ENCODE peak calls at places on chromosomes 1 and 21, in ten cellular contexts. Z, W, X, B, S, V, P, F, I and M are unnamed samples.

GRCh38 chr1:93904228-93904627 is 5.0 kb downstream of the GCLM start:
- DNase-seq in Z (peak; percentile 10), W (no peak), X (no peak), B (no peak), S (no peak), V (no peak), P (no peak), F (peak; percentile 53), I (no peak), M (no peak)

GRCh38 chr21:44348861-44349260 is 4.6 kb upstream of the TRPM2 start:
- DNase-seq in Z (no peak), W (no peak), X (no peak), B (no peak), S (no peak), V (no peak), P (no peak), F (no peak), I (no peak), M (no peak)

GRCh38 chr21:40120944-40121575 is 253.8 kb downstream of the PCP4 start:
- DNase-seq in Z (peak; percentile 35), W (no peak), X (no peak), B (no peak), S (no peak), V (no peak), P (peak; percentile 25), F (peak; percentile 15), I (no peak), M (no peak)

GRCh38 chr1:35269190-35269988 is 880 bp downstream of the ZMYM4 start:
- DNase-seq in Z (peak; percentile 50), W (no peak), X (no peak), B (no peak), S (no peak), V (no peak), P (peak; percentile 32), F (peak; percentile 17), I (peak; percentile 30), M (no peak)

GRCh38 chr1:216044538-216044937 is 378.7 kb downstream of the USH2A start:
- DNase-seq in Z (no peak), W (no peak), X (no peak), B (no peak), S (no peak), V (no peak), P (no peak), F (no peak), I (no peak), M (no peak)

GRCh38 chr1:108747128-108747827 is 804 bp downstream of the STXBP3 start:
- DNase-seq in Z (peak; percentile 95), W (peak; percentile 91), X (peak; percentile 77), B (peak; percentile 82), S (peak; percentile 11), V (peak; percentile 75), P (peak; percentile 84), F (peak; percentile 42), I (peak; percentile 94), M (peak; percentile 79)

GRCh38 chr1:47533176-47534039 is 95.6 kb downstream of the FOXD2 start:
- DNase-seq in Z (peak; percentile 76), W (peak; percentile 75), X (peak; percentile 70), B (peak; percentile 65), S (no peak), V (peak; percentile 40), P (peak; percentile 93), F (no peak), I (peak; percentile 55), M (no peak)

GRCh38 chr1:53069663-53070327 is 7.8 kb downstream of the PODN start:
- DNase-seq in Z (no peak), W (no peak), X (no peak), B (no peak), S (no peak), V (no peak), P (no peak), F (no peak), I (no peak), M (no peak)

GRCh38 chr1:40983286-40983685 is 3.8 kb downstream of the CTPS1 start:
- DNase-seq in Z (peak; percentile 34), W (no peak), X (no peak), B (no peak), S (no peak), V (no peak), P (no peak), F (no peak), I (no peak), M (no peak)

GRCh38 chr1:40985875-40986274 is 6.4 kb downstream of the CTPS1 start:
- DNase-seq in Z (no peak), W (no peak), X (no peak), B (no peak), S (no peak), V (no peak), P (no peak), F (no peak), I (no peak), M (no peak)

GRCh38 chr1:40984531-40984930 is 5.0 kb downstream of the CTPS1 start:
- DNase-seq in Z (no peak), W (no peak), X (no peak), B (no peak), S (no peak), V (no peak), P (no peak), F (no peak), I (no peak), M (no peak)

GRCh38 chr1:40982721-40983120 is 3.2 kb downstream of the CTPS1 start:
- DNase-seq in Z (no peak), W (no peak), X (no peak), B (no peak), S (no peak), V (no peak), P (no peak), F (no peak), I (no peak), M (no peak)

DNA sequence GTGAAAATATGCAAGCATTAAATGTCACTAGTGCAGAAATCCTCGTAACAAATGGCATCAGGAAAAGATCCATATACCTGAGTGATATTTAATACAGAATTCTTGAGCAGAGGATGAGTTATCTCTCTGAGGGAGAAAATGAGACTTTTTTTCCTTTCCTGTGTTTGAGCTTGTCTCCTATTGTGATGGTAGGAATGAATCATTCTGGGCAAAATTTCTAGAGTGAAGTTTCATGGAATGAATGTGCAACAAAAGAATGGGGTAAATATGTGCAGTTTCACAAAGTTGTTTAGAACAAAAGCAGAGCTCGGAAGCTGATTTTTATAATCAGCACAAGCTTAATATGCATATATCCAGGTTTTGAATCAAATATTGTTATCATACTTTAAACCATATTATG is 4.6 kb downstream of the CTPS1 start:
- DNase-seq in Z (peak; percentile 79), W (no peak), X (no peak), B (no peak), S (no peak), V (no peak), P (no peak), F (no peak), I (no peak), M (no peak)
- H3K36me3 ChIP-seq in Z (peaks cover 31% of the 10 kb centered on the region), W (peaks cover 58% of the 10 kb centered on the region), X (no peaks in the 10 kb centered on the region), B (peaks cover 58% of the 10 kb centered on the region), S (peaks cover 58% of the 10 kb centered on the region), V (peaks cover 11% of the 10 kb centered on the region), P (peaks cover 18% of the 10 kb centered on the region), F (peaks cover 89% of the 10 kb centered on the region), I (peaks cover 11% of the 10 kb centered on the region), M (peaks cover 77% of the 10 kb centered on the region)

GRCh38 chr1:151146416-151147131 is at the start of gene SEMA6C:
- DNase-seq in Z (peak; percentile 96), W (peak; percentile 87), X (peak; percentile 90), B (peak; percentile 96), S (peak; percentile 54), V (peak; percentile 96), P (peak; percentile 95), F (peak; percentile 85), I (peak; percentile 92), M (peak; percentile 92)

GRCh38 chr1:151146072-151146415 is 387 bp downstream of the SEMA6C start:
- DNase-seq in Z (peak; percentile 53), W (no peak), X (no peak), B (no peak), S (no peak), V (no peak), P (no peak), F (no peak), I (no peak), M (no peak)

GRCh38 chr1:151147685-151148084 is 1.3 kb upstream of the SEMA6C start:
- DNase-seq in Z (no peak), W (no peak), X (no peak), B (no peak), S (no peak), V (no peak), P (no peak), F (no peak), I (no peak), M (no peak)

GRCh38 chr1:151145158-151146071 is 1.0 kb downstream of the SEMA6C start:
- DNase-seq in Z (peak; percentile 64), W (peak; percentile 13), X (peak; percentile 26), B (peak; percentile 74), S (no peak), V (no peak), P (peak; percentile 63), F (no peak), I (peak; percentile 46), M (no peak)

DNA sequence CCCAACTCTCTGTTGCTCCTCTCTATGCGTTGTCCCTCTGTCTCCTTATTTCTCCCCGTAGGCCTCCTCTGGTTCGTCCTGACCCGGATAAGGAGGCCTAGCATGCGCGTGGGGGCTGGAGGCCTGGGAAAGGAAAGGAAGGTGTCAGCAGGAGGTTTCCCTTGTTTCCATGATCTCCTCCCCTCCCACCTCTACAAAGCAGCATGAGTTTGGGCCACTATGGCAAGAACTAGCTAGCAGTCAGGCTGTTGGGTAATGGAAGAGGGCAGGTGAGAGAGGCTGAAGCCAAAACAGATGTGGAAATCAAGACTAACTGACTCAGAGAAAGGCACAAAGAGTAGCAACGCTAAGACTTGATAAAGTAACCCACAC is 687 bp upstream of the SEMA6C start:
- DNase-seq in Z (peak; percentile 56), W (no peak), X (no peak), B (no peak), S (no peak), V (no peak), P (peak; percentile 53), F (no peak), I (no peak), M (no peak)
- H3K27ac ChIP-seq in Z (peak overlapping the region; percentile 58), W (peak overlapping the region; percentile 4), X (peak overlapping the region; percentile 90), B (peak overlapping the region; percentile 96), S (peak overlapping the region; percentile 87), V (peak overlapping the region; percentile 89), P (no peak overlapping the region), F (no peak overlapping the region), I (peak overlapping the region; percentile 9), M (no peak overlapping the region)

GRCh38 chr1:183957216-183957830 is 80.2 kb downstream of the COLGALT2 start:
- DNase-seq in Z (no peak), W (no peak), X (no peak), B (no peak), S (no peak), V (peak; percentile 45), P (no peak), F (no peak), I (no peak), M (no peak)

GRCh38 chr1:183953031-183953430 is 84.5 kb downstream of the COLGALT2 start:
- DNase-seq in Z (no peak), W (no peak), X (no peak), B (no peak), S (no peak), V (no peak), P (no peak), F (no peak), I (peak; percentile 77), M (no peak)

GRCh38 chr1:183954496-183954895 is 83.0 kb downstream of the COLGALT2 start:
- DNase-seq in Z (no peak), W (no peak), X (no peak), B (no peak), S (no peak), V (no peak), P (no peak), F (no peak), I (no peak), M (no peak)

GRCh38 chr1:183956559-183957188 is 80.9 kb downstream of the COLGALT2 start:
- DNase-seq in Z (peak; percentile 85), W (peak; percentile 73), X (peak; percentile 44), B (no peak), S (no peak), V (no peak), P (peak; percentile 62), F (peak; percentile 66), I (peak; percentile 91), M (no peak)

DNA sequence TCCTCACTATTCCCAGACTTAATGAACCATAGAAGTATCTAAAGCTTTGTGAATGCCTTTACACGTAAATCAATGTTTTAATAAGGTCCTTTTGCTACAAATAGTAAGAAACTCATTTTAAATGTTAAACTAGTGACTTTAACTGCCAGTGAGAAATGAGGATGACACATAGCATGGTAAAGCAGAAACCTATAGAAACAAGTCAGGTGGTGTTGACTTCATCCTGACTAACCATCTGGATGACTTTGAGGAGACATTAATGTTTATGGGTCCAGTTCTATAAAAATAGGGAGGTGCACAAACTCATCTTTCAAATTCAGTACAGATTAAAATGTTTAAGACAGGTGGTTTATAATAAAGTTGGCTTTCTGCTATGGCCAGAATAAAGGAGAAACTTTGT is 85.4 kb downstream of the COLGALT2 start:
- DNase-seq in Z (no peak), W (no peak), X (no peak), B (no peak), S (no peak), V (no peak), P (no peak), F (no peak), I (no peak), M (no peak)
- H3K36me3 ChIP-seq in Z (no peaks in the 10 kb centered on the region), W (no peaks in the 10 kb centered on the region), X (no peaks in the 10 kb centered on the region), B (peaks cover 14% of the 10 kb centered on the region), S (no peaks in the 10 kb centered on the region), V (no peaks in the 10 kb centered on the region), P (no peaks in the 10 kb centered on the region), F (no peaks in the 10 kb centered on the region), I (no peaks in the 10 kb centered on the region), M (no peaks in the 10 kb centered on the region)

DNA sequence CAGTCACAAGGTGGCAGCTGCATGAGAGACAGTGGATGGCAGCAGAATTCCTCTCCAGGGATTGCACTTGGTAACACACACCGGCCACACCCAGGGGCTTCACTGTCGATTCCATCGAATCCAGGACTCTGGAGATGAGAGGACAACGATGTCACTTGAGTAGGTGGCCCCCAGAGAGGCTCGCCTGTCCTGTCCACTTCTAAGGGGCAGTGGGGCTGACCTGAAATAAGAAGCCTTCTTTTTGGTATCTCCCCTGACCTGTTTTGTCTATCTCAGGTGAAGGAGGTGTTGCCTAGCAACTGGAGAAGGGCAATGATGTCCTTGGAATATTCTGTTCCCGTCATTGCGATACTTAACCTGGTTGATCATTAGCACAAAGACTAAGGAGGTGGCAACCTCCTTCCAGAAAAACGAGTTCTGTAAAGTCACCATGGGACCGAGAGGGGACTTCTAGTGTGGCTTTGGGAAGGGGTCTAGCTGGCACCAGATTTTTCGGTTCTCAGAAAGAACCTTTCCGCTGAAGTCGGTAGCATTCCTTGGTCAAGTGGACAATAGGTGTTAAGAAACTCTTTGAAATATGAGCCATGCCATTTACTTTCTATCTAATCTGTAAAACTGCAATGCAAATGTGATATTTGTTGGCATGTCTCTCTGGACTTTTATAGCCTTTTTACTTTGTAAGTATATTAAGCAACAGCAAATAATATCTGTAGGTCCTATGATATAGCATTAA is 85.3 kb upstream of the TMPRSS2 start:
- DNase-seq in Z (no peak), W (no peak), X (no peak), B (no peak), S (no peak), V (no peak), P (peak; percentile 33), F (no peak), I (no peak), M (no peak)
- H3K27ac ChIP-seq in Z (no peak overlapping the region), W (no peak overlapping the region), X (no peak overlapping the region), B (no peak overlapping the region), S (no peak overlapping the region), V (no peak overlapping the region), P (no peak overlapping the region), F (no peak overlapping the region), I (no peak overlapping the region), M (no peak overlapping the region)